ENCODE peak calls at places on chromosomes 7 and 10, in nine cellular contexts. G is cardiac muscle cell, T is iPS-NIHi11, B is NCI-H1092, F is psoas muscle, D is suprapubic skin, A is A172, L is GOT3, W is left ventricle myocardium inferior. Z is an unnamed sample.

GRCh38 chr10:50398383-50398782 is 147.1 kb upstream of the ASAH2 start:
- DNase-seq in G (peak; percentile 83), T (no peak), B (no peak), F (no peak), D (no peak), A (no peak), L (no peak), W (no peak), Z (no peak)

GRCh38 chr7:13990319-13990983 is 985 bp upstream of the ETV1 start:
- DNase-seq in G (peak; percentile 66), T (peak; percentile 55), B (peak; percentile 79), F (peak; percentile 42), D (peak; percentile 74), A (peak; percentile 58), L (no peak), W (peak; percentile 34), Z (peak; percentile 56)

GRCh38 chr10:119375574-119376265 is 166.8 kb downstream of the RGS10 start:
- DNase-seq in G (peak; percentile 55), T (peak; percentile 78), B (no peak), F (no peak), D (peak; percentile 81), A (no peak), L (no peak), W (peak; percentile 51), Z (no peak)

GRCh38 chr10:30996481-30996980 is 35.1 kb downstream of the ZNF438 start:
- DNase-seq in G (no peak), T (no peak), B (no peak), F (no peak), D (no peak), A (no peak), L (no peak), W (no peak), Z (no peak)

GRCh38 chr7:94391716-94392390 is 2.8 kb upstream of the COL1A2 start:
- DNase-seq in G (peak; percentile 93), T (peak; percentile 43), B (no peak), F (no peak), D (no peak), A (no peak), L (no peak), W (peak; percentile 43), Z (peak; percentile 22)

GRCh38 chr10:18505719-18506118 is 145.7 kb downstream of the NSUN6 start:
- DNase-seq in G (peak; percentile 50), T (no peak), B (no peak), F (no peak), D (no peak), A (no peak), L (no peak), W (no peak), Z (no peak)

GRCh38 chr7:50068026-50068425 is 25.0 kb downstream of the ZPBP start:
- DNase-seq in G (peak; percentile 11), T (peak; percentile 27), B (no peak), F (no peak), D (no peak), A (peak; percentile 31), L (no peak), W (no peak), Z (peak; percentile 40)

GRCh38 chr7:106871793-106872571 is 6.9 kb downstream of the PIK3CG start:
- DNase-seq in G (no peak), T (no peak), B (no peak), F (no peak), D (no peak), A (peak; percentile 6), L (no peak), W (no peak), Z (no peak)

GRCh38 chr10:42951486-42952251 is 125.2 kb upstream of the RET start:
- DNase-seq in G (peak; percentile 40), T (peak; percentile 74), B (no peak), F (peak; percentile 42), D (peak; percentile 57), A (no peak), L (no peak), W (peak; percentile 58), Z (no peak)

GRCh38 chr7:1105189-1105588 is 17.3 kb downstream of the GPER1 start:
- DNase-seq in G (no peak), T (no peak), B (no peak), F (no peak), D (no peak), A (no peak), L (no peak), W (no peak), Z (no peak)